ENCODE peak calls at places on chromosome 13, in five cellular contexts. One of them, this sample, is unnamed.

GRCh38 chr13:89082623-89083022 is 1411.5 kb downstream of the SLITRK5 start:
- DNase-seq in GM12865: no peak
- DNase-seq in lower lobe of right lung: no peak
- DNase-seq in fibroblast of pulmonary artery: no peak
- DNase-seq in pancreas: no peak
- DNase-seq in this sample: no peak

GRCh38 chr13:26424181-26424580 is 133.3 kb upstream of the WASF3 start:
- DNase-seq in fibroblast of pulmonary artery: no peak
- DNase-seq in GM12865: no peak
- DNase-seq in pancreas: no peak
- DNase-seq in lower lobe of right lung: no peak
- DNase-seq in this sample: no peak

GRCh38 chr13:80524447-80525215 is 183.7 kb upstream of the SPRY2 start:
- DNase-seq in GM12865: no peak
- DNase-seq in fibroblast of pulmonary artery: no peak
- DNase-seq in lower lobe of right lung: no peak
- DNase-seq in pancreas: no peak
- DNase-seq in this sample: no peak

GRCh38 chr13:51006067-51006800 is 96.6 kb downstream of the RNASEH2B start:
- DNase-seq in fibroblast of pulmonary artery: peak
- DNase-seq in GM12865: no peak
- DNase-seq in pancreas: no peak
- DNase-seq in lower lobe of right lung: no peak
- DNase-seq in this sample: no peak

GRCh38 chr13:111482126-111482525 is 161.7 kb downstream of the TEX29 start:
- DNase-seq in GM12865: no peak
- DNase-seq in fibroblast of pulmonary artery: no peak
- DNase-seq in lower lobe of right lung: no peak
- DNase-seq in pancreas: no peak
- DNase-seq in this sample: no peak

GRCh38 chr13:109206616-109207015 is 577.2 kb downstream of the MYO16 start:
- DNase-seq in GM12865: no peak
- DNase-seq in fibroblast of pulmonary artery: no peak
- DNase-seq in lower lobe of right lung: no peak
- DNase-seq in pancreas: no peak
- DNase-seq in this sample: no peak

GRCh38 chr13:66994097-66994496 is 236.0 kb downstream of the PCDH9 start:
- DNase-seq in GM12865: peak
- DNase-seq in pancreas: peak
- DNase-seq in lower lobe of right lung: peak
- DNase-seq in fibroblast of pulmonary artery: peak
- DNase-seq in this sample: no peak

GRCh38 chr13:28719656-28720055 is 886 bp upstream of the SLC46A3 start:
- DNase-seq in GM12865: no peak
- DNase-seq in fibroblast of pulmonary artery: peak
- DNase-seq in pancreas: no peak
- DNase-seq in lower lobe of right lung: no peak
- DNase-seq in this sample: no peak

GRCh38 chr13:99067160-99067985 is 89.5 kb upstream of the DOCK9 start:
- DNase-seq in pancreas: no peak
- DNase-seq in GM12865: no peak
- DNase-seq in fibroblast of pulmonary artery: peak
- DNase-seq in lower lobe of right lung: no peak
- DNase-seq in this sample: no peak

GRCh38 chr13:29515372-29515771 is 80.1 kb downstream of the SLC7A1 start:
- DNase-seq in fibroblast of pulmonary artery: no peak
- DNase-seq in lower lobe of right lung: no peak
- DNase-seq in pancreas: no peak
- DNase-seq in GM12865: no peak
- DNase-seq in this sample: no peak

GRCh38 chr13:99311137-99311536 is 3.9 kb upstream of the GPR183 start:
- DNase-seq in pancreas: no peak
- DNase-seq in fibroblast of pulmonary artery: no peak
- DNase-seq in GM12865: no peak
- DNase-seq in lower lobe of right lung: no peak
- DNase-seq in this sample: no peak

GRCh38 chr13:80132741-80133601 is 208.0 kb downstream of the SPRY2 start:
- DNase-seq in GM12865: no peak
- DNase-seq in fibroblast of pulmonary artery: peak
- DNase-seq in lower lobe of right lung: peak
- DNase-seq in pancreas: peak
- DNase-seq in this sample: no peak

GRCh38 chr13:86567119-86567518 is 767.9 kb upstream of the SLITRK6 start:
- DNase-seq in fibroblast of pulmonary artery: no peak
- DNase-seq in GM12865: no peak
- DNase-seq in pancreas: no peak
- DNase-seq in lower lobe of right lung: no peak
- DNase-seq in this sample: no peak

GRCh38 chr13:53131361-53131760 is 102.7 kb downstream of the OLFM4 start:
- DNase-seq in fibroblast of pulmonary artery: no peak
- DNase-seq in pancreas: no peak
- DNase-seq in lower lobe of right lung: no peak
- DNase-seq in GM12865: no peak
- DNase-seq in this sample: no peak

GRCh38 chr13:111337206-111337605 is 16.8 kb downstream of the TEX29 start:
- DNase-seq in pancreas: no peak
- DNase-seq in lower lobe of right lung: no peak
- DNase-seq in GM12865: no peak
- DNase-seq in fibroblast of pulmonary artery: peak
- DNase-seq in this sample: no peak

GRCh38 chr13:75511226-75511625 is 26.4 kb downstream of the COMMD6 start:
- DNase-seq in lower lobe of right lung: no peak
- DNase-seq in pancreas: no peak
- DNase-seq in fibroblast of pulmonary artery: no peak
- DNase-seq in GM12865: no peak
- DNase-seq in this sample: no peak

GRCh38 chr13:41596190-41596589 is 138.8 kb downstream of the RGCC start:
- DNase-seq in lower lobe of right lung: no peak
- DNase-seq in pancreas: no peak
- DNase-seq in fibroblast of pulmonary artery: peak
- DNase-seq in GM12865: no peak
- DNase-seq in this sample: no peak
- TF ChIP-seq CTCF in lower lobe of right lung: no peak
- TF ChIP-seq CTCF in pancreas: no peak
- TF ChIP-seq CTCF in fibroblast of pulmonary artery: peak
- TF ChIP-seq CTCF in GM12865: no peak
- TF ChIP-seq CTCF in this sample: no peak

DNA sequence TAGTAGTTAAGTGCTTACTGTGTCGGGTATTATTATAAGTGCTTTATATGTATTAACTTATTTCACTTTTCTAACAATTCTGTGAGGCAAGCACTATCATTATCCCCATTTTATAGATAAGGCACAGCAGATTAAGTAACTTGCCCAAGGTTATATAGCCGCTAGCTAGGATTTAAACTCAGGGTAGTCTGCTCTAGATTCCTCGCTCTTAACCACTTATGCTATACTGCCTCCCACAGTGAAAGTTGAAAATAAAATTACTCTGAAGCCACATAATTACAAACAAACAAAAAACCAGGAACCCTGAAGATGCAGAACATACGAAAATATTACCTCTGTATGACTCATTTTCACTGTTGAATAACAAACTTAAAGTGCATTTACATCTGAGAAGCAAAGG is 3.9 kb downstream of the TEX30 start:
- DNase-seq in lower lobe of right lung: no peak
- DNase-seq in pancreas: no peak
- DNase-seq in fibroblast of pulmonary artery: peak
- DNase-seq in GM12865: no peak
- DNase-seq in this sample: no peak
- TF ChIP-seq CTCF in lower lobe of right lung: no peak
- TF ChIP-seq CTCF in pancreas: no peak
- TF ChIP-seq CTCF in fibroblast of pulmonary artery: peak
- TF ChIP-seq CTCF in GM12865: no peak
- TF ChIP-seq CTCF in this sample: no peak

GRCh38 chr13:34833562-34834182 is 108.4 kb upstream of the NBEA start:
- DNase-seq in lower lobe of right lung: no peak
- DNase-seq in GM12865: peak
- DNase-seq in fibroblast of pulmonary artery: peak
- DNase-seq in pancreas: no peak
- DNase-seq in this sample: no peak
- TF ChIP-seq CTCF in lower lobe of right lung: no peak
- TF ChIP-seq CTCF in GM12865: no peak
- TF ChIP-seq CTCF in fibroblast of pulmonary artery: peak
- TF ChIP-seq CTCF in pancreas: no peak
- TF ChIP-seq CTCF in this sample: no peak

DNA sequence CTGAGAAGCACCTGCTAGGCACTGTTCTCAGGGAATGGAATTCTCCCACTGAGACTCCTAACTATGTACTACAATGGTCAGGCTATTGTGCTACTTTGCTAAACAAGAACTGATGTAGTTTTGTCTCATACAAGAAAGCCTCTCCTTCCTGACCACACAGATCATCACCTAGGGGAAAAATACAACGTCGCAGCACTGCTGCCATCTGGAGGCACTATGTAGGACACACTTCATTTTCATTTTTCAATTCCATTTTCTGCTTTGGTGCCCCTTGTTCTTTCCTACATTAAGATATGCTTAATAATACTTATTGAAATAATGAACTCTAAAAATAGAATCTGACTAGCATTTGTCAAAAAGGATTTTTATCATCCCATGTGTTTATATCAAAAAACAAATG is 21.1 kb downstream of the PROSER1 start:
- DNase-seq in fibroblast of pulmonary artery: peak
- DNase-seq in pancreas: no peak
- DNase-seq in lower lobe of right lung: no peak
- DNase-seq in GM12865: peak
- DNase-seq in this sample: no peak
- TF ChIP-seq CTCF in fibroblast of pulmonary artery: peak
- TF ChIP-seq CTCF in pancreas: no peak
- TF ChIP-seq CTCF in lower lobe of right lung: peak
- TF ChIP-seq CTCF in GM12865: peak
- TF ChIP-seq CTCF in this sample: peak

GRCh38 chr13:22198001-22198400 is 527.1 kb downstream of the FGF9 start:
- DNase-seq in pancreas: peak
- DNase-seq in lower lobe of right lung: no peak
- DNase-seq in fibroblast of pulmonary artery: no peak
- DNase-seq in GM12865: no peak
- DNase-seq in this sample: no peak

GRCh38 chr13:22200469-22200868 is 529.6 kb downstream of the FGF9 start:
- DNase-seq in lower lobe of right lung: no peak
- DNase-seq in GM12865: no peak
- DNase-seq in fibroblast of pulmonary artery: no peak
- DNase-seq in pancreas: no peak
- DNase-seq in this sample: no peak

GRCh38 chr13:22196777-22197176 is 525.9 kb downstream of the FGF9 start:
- DNase-seq in GM12865: no peak
- DNase-seq in lower lobe of right lung: no peak
- DNase-seq in fibroblast of pulmonary artery: no peak
- DNase-seq in pancreas: no peak
- DNase-seq in this sample: no peak

GRCh38 chr13:22201395-22201794 is 530.5 kb downstream of the FGF9 start:
- DNase-seq in fibroblast of pulmonary artery: no peak
- DNase-seq in pancreas: no peak
- DNase-seq in lower lobe of right lung: no peak
- DNase-seq in GM12865: no peak
- DNase-seq in this sample: no peak

GRCh38 chr13:22198656-22199217 is 527.9 kb downstream of the FGF9 start:
- DNase-seq in lower lobe of right lung: no peak
- DNase-seq in pancreas: no peak
- DNase-seq in fibroblast of pulmonary artery: no peak
- DNase-seq in GM12865: no peak
- DNase-seq in this sample: no peak
- TF ChIP-seq CTCF in lower lobe of right lung: no peak
- TF ChIP-seq CTCF in pancreas: no peak
- TF ChIP-seq CTCF in fibroblast of pulmonary artery: no peak
- TF ChIP-seq CTCF in GM12865: no peak
- TF ChIP-seq CTCF in this sample: no peak

GRCh38 chr13:77478645-77478997 is 56.9 kb upstream of the SCEL start:
- DNase-seq in pancreas: no peak
- DNase-seq in fibroblast of pulmonary artery: no peak
- DNase-seq in GM12865: no peak
- DNase-seq in lower lobe of right lung: no peak
- DNase-seq in this sample: no peak
- TF ChIP-seq CTCF in pancreas: no peak
- TF ChIP-seq CTCF in fibroblast of pulmonary artery: no peak
- TF ChIP-seq CTCF in GM12865: no peak
- TF ChIP-seq CTCF in lower lobe of right lung: no peak
- TF ChIP-seq CTCF in this sample: peak